ENCODE peak calls at places on chromosomes 6 and 20, in four cellular contexts. F is spleen, J is endodermal cell, R is astrocyte. H is an unnamed sample.

GRCh38 chr20:4763776-4764525 is 42.2 kb downstream of the PRND start:
- DNase-seq in F (no peak), J (no peak), R (no peak), H (no peak)

GRCh38 chr6:162344301-162344700 is 383.3 kb downstream of the PRKN start:
- DNase-seq in F (no peak), J (no peak), R (no peak), H (no peak)

GRCh38 chr20:51570755-51571469 is 28.4 kb upstream of the NFATC2 start:
- DNase-seq in F (no peak), J (no peak), R (no peak), H (no peak)

GRCh38 chr6:86686496-86686895 is 250.8 kb upstream of the HTR1E start:
- DNase-seq in F (no peak), J (no peak), R (no peak), H (no peak)

GRCh38 chr6:164296411-164296810 is 881.9 kb downstream of the QKI start:
- DNase-seq in F (no peak), J (no peak), R (peak; percentile 22), H (no peak)

GRCh38 chr6:124011180-124011579 is 207.5 kb downstream of the NKAIN2 start:
- DNase-seq in F (no peak), J (no peak), R (no peak), H (no peak)

GRCh38 chr20:23161244-23161875 is 75.2 kb upstream of the CD93 start:
- DNase-seq in F (peak; percentile 84), J (peak; percentile 61), R (peak; percentile 21), H (no peak)

GRCh38 chr6:105909084-105909483 is 177.1 kb upstream of the PRDM1 start:
- DNase-seq in F (no peak), J (no peak), R (no peak), H (no peak)

GRCh38 chr6:169337881-169338445 is 84.3 kb upstream of the THBS2 start:
- DNase-seq in F (no peak), J (no peak), R (no peak), H (no peak)

GRCh38 chr20:62365814-62366369 is 1.2 kb downstream of the LAMA5 start:
- DNase-seq in F (no peak), J (peak; percentile 84), R (no peak), H (no peak)

GRCh38 chr20:62367483-62368302 is 581 bp upstream of the LAMA5 start:
- DNase-seq in F (no peak), J (peak; percentile 87), R (no peak), H (no peak)

GRCh38 chr20:62364911-62365736 is 2.0 kb downstream of the LAMA5 start:
- DNase-seq in F (no peak), J (peak; percentile 58), R (no peak), H (peak; percentile 70)

GRCh38 chr20:62367136-62367482 is at the start of gene LAMA5:
- DNase-seq in F (no peak), J (peak; percentile 89), R (no peak), H (no peak)

GRCh38 chr20:62366370-62367135 is 559 bp downstream of the LAMA5 start:
- DNase-seq in F (no peak), J (peak; percentile 91), R (no peak), H (no peak)
- H3K27ac ChIP-seq in F (peak overlapping the region; percentile 57), J (no peak overlapping the region), R (no peak overlapping the region), H (peak overlapping the region; percentile 96)

DNA sequence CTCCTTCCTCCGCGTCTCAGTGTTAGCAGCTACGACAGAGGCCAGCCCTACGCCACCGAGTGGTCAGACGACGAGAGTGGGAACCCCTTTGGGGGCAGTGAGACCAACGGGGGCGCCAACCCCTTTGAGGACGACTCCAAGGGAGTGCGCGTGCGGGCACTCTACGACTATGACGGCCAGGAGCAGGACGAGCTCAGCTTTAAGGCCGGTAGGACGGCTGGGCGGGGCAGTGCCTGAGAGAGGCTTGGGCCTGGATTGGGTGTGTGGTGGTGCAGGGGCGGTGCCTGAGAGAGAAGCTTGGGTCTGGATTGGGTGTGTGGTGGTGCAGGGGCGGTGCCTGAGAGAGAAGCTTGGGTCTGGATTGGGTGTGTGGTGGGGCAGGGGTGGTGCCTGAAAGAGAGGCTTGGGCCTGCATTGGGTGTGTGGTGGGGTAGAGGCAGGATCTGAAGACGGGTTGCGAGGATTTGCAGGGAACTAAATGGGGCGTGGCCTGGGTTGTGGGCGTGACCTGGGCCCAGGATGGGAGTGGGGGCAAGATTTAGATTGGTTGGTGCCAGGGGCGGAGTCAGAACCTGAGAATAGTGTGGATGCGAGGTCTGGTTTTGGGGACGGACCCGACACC is 24.4 kb downstream of the SPDEF start:
- DNase-seq in F (peak; percentile 84), J (peak; percentile 92), R (peak; percentile 77), H (peak; percentile 52)
- H3K4me3 ChIP-seq in F (peak overlapping the region; percentile 20), J (no peak overlapping the region), R (no peak overlapping the region), H (no peak overlapping the region)

GRCh38 chr6:56420296-56420695 is 172.9 kb upstream of the COL21A1 start:
- DNase-seq in F (no peak), J (no peak), R (peak; percentile 36), H (no peak)

GRCh38 chr6:56416247-56416646 is 168.9 kb upstream of the COL21A1 start:
- DNase-seq in F (no peak), J (no peak), R (peak; percentile 64), H (no peak)

GRCh38 chr6:56417823-56418222 is 170.4 kb upstream of the COL21A1 start:
- DNase-seq in F (no peak), J (no peak), R (no peak), H (no peak)
- TF ChIP-seq CTCF in F (no peak), J (peak; percentile 42), R (no peak), H (no peak)

GRCh38 chr6:139595183-139595582 is 220.7 kb upstream of the CITED2 start:
- DNase-seq in F (no peak), J (no peak), R (peak; percentile 68), H (no peak)

GRCh38 chr6:139600919-139601470 is 226.5 kb upstream of the CITED2 start:
- DNase-seq in F (no peak), J (no peak), R (no peak), H (no peak)

GRCh38 chr6:139600313-139600712 is 225.9 kb upstream of the CITED2 start:
- DNase-seq in F (no peak), J (no peak), R (no peak), H (no peak)

GRCh38 chr6:139597087-139597763 is 222.8 kb upstream of the CITED2 start:
- DNase-seq in F (no peak), J (no peak), R (no peak), H (no peak)

GRCh38 chr6:139597781-139598368 is 223.4 kb upstream of the CITED2 start:
- DNase-seq in F (no peak), J (peak; percentile 51), R (peak; percentile 99), H (peak; percentile 59)
- H3K27ac ChIP-seq in F (no peak overlapping the region), J (no peak overlapping the region), R (peak overlapping the region; percentile 93), H (peak overlapping the region; percentile 37)

DNA sequence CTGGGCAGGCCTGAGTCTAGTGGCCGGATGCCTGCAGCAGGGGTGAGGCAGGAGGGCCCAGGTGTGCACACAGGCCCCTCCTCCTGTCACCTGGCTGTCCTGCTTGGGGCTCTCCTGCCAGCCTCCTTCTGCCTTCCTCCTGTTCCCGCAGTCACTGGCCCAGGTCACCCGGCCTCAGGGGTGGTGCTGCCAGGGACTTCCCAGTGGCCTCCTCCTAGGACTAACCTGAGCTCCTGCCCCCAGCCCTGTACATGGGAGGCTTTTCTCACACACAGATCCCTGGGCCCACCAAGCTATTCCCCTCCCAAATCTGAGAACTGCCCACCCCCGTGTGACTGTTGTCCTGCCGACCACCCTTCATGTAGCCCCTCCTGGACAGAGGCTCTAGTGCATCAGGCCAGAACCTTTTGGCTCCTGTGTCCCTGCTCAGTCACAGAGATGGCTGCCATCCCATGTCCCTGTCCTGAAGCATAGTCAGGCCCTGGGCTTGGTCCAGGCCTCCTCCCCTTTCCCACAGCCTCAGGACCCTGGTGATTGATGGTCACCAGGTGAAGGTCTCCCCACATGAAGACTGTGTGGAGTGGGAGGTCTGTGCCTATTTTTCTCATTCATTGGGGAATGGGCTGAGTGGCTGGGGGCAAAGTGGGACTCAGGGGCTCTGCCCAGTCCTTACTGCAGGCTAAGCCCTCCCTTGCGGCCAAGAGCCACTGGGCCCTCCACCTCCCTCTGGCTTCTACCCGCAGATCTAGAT is 1.1 kb upstream of the ULBP1 start:
- DNase-seq in F (no peak), J (no peak), R (no peak), H (no peak)
- H3K4me3 ChIP-seq in F (peak overlapping the region; percentile 54), J (peak overlapping the region; percentile 84), R (peak overlapping the region; percentile 56), H (no peak overlapping the region)

GRCh38 chr20:41340327-41341055 is at the start of gene LPIN3:
- DNase-seq in F (peak; percentile 82), J (peak; percentile 99), R (peak; percentile 39), H (peak; percentile 90)
- TF ChIP-seq CTCF in F (no peak), J (peak; percentile 29), R (no peak), H (no peak)

GRCh38 chr6:165782124-165782523 is 119.1 kb upstream of the PDE10A start:
- DNase-seq in F (no peak), J (no peak), R (no peak), H (no peak)
- H3K27ac ChIP-seq in F (no peak overlapping the region), J (no peak overlapping the region), R (no peak overlapping the region), H (no peak overlapping the region)

GRCh38 chr6:44264154-44265002 is 973 bp downstream of the NFKBIE start:
- DNase-seq in F (peak; percentile 95), J (no peak), R (no peak), H (peak; percentile 65)

GRCh38 chr6:44263357-44264100 is 1.8 kb downstream of the NFKBIE start:
- DNase-seq in F (peak; percentile 83), J (no peak), R (no peak), H (no peak)

GRCh38 chr6:44260451-44261297 is 3.3 kb upstream of the SLC35B2 start:
- DNase-seq in F (peak; percentile 41), J (no peak), R (no peak), H (no peak)

GRCh38 chr6:44261581-44261980 is 3.8 kb downstream of the NFKBIE start:
- DNase-seq in F (peak; percentile 78), J (no peak), R (no peak), H (no peak)

DNA sequence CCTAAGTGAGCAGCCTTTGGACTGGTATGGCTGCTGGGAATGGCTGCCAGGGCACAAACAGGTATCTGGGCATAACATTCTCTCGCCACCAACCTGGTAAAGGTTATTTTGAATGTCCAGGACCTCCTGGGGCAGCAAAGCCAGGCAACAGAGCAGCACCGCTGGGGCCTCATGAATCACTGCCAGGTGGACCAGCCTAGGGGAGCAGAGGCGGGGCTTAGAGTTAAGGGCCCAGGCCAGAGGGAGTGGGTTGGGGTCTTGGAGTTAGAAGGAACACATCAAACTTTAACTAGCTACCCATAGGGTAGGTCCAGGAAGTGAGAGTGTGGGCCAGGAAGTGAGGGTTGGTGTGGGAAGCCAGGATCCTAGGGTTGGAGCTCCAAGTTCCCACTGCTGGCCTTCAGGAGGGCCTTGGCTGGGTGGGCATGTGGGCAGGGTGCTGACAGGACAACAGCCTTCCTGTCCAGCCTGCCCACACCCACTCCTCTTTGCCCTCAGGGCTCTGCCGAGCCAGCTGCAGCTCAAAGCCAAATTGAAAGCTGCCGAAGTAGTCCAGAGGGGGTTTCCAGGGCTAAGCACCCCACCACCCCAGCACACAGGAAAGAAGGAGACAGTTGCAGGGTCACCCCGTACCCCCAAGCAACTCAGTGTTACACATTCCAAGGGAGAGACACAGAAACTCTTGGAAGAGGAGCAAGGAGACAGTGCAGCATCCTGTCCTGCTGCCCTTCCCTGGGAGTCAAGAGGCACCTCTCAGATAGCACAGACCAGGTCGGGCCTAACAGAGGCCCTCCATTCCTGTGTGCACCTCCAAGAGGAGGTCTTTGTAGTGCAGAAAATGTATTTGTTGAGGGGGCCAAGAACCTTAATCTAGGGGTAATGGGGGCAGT is 2.6 kb downstream of the NFKBIE start:
- DNase-seq in F (peak; percentile 89), J (no peak), R (no peak), H (no peak)
- H3K4me3 ChIP-seq in F (peak overlapping the region; percentile 91), J (no peak overlapping the region), R (no peak overlapping the region), H (no peak overlapping the region)